ENCODE peak calls at places on chromosome 13, in five cellular contexts. J is H1, N is mesenchymal stem cell, X is neuronal stem cell, E is H9. Y is an unnamed sample.
A peak's percentile ranks its signal among the peaks of the same experiment; 100 is the strongest.

GRCh38 chr13:113907637-113908617 is 44.1 kb upstream of the GAS6 start:
- DNase-seq in J (no peak), E (no peak), X (no peak), N (peak; percentile 64), Y (peak; percentile 65)

GRCh38 chr13:22596157-22596863 is 584.5 kb upstream of the SGCG start:
- DNase-seq in E (no peak), J (no peak), N (no peak), X (no peak), Y (no peak)

GRCh38 chr13:25462301-25463125 is 90.7 kb downstream of the ATP8A2 start:
- DNase-seq in E (no peak), N (no peak), X (no peak), J (no peak), Y (peak; percentile 59)

GRCh38 chr13:113813070-113813748 is 50.7 kb downstream of the GAS6 start:
- DNase-seq in X (no peak), J (no peak), E (no peak), N (no peak), Y (no peak)

GRCh38 chr13:113819731-113820715 is 43.9 kb downstream of the GAS6 start:
- DNase-seq in J (no peak), E (no peak), X (no peak), N (peak; percentile 8), Y (no peak)

GRCh38 chr13:76975863-76976262 is 16.0 kb upstream of the CLN5 start:
- DNase-seq in E (no peak), J (no peak), X (no peak), N (no peak), Y (no peak)

GRCh38 chr13:53254495-53254894 is 225.9 kb downstream of the OLFM4 start:
- DNase-seq in X (no peak), J (no peak), E (peak; percentile 34), N (no peak), Y (peak; percentile 31)

GRCh38 chr13:51804295-51805172 is 571 bp upstream of the DHRS12 start:
- DNase-seq in E (no peak), N (no peak), X (no peak), J (no peak), Y (no peak)

GRCh38 chr13:20157387-20157786 is 3.5 kb downstream of the GJA3 start:
- DNase-seq in J (no peak), E (peak; percentile 8), X (no peak), N (no peak), Y (no peak)

GRCh38 chr13:75175575-75175974 is 306.4 kb downstream of the TBC1D4 start:
- DNase-seq in X (no peak), E (no peak), N (no peak), J (no peak), Y (no peak)

GRCh38 chr13:20633802-20634201 is 66.8 kb downstream of the IFT88 start:
- DNase-seq in E (no peak), X (no peak), J (no peak), N (no peak), Y (peak; percentile 74)

GRCh38 chr13:65287405-65287804 is 1942.7 kb downstream of the PCDH9 start:
- DNase-seq in N (no peak), X (no peak), J (no peak), E (no peak), Y (no peak)

GRCh38 chr13:92842145-92842544 is 384.5 kb upstream of the GPC6 start:
- DNase-seq in J (no peak), X (no peak), E (no peak), N (peak; percentile 70), Y (no peak)

GRCh38 chr13:25771208-25771607 is 280.6 kb downstream of the SHISA2 start:
- DNase-seq in X (no peak), E (no peak), J (no peak), N (peak; percentile 43), Y (peak; percentile 74)

GRCh38 chr13:52348983-52349780 is 56.8 kb downstream of the THSD1 start:
- DNase-seq in J (no peak), E (no peak), N (peak; percentile 28), X (no peak), Y (peak; percentile 56)

GRCh38 chr13:87792878-87793277 is 121.7 kb downstream of the SLITRK5 start:
- DNase-seq in X (no peak), J (no peak), N (no peak), E (peak; percentile 75), Y (no peak)

GRCh38 chr13:97211357-97211756 is 10.8 kb upstream of the MBNL2 start:
- DNase-seq in N (no peak), X (no peak), E (no peak), J (no peak), Y (peak; percentile 63)

GRCh38 chr13:46995874-46996273 is 99.0 kb upstream of the HTR2A start:
- DNase-seq in E (no peak), X (no peak), N (no peak), J (no peak), Y (no peak)

GRCh38 chr13:21012841-21013681 is 48.3 kb downstream of the LATS2 start:
- DNase-seq in N (no peak), J (no peak), E (no peak), X (no peak), Y (no peak)

GRCh38 chr13:31824705-31825512 is 85.6 kb downstream of the RXFP2 start:
- DNase-seq in J (no peak), E (no peak), X (no peak), N (peak; percentile 34), Y (peak; percentile 4)

GRCh38 chr13:23455401-23456185 is 22.1 kb upstream of the SACS start:
- DNase-seq in X (no peak), E (no peak), N (no peak), J (no peak), Y (no peak)

GRCh38 chr13:86020350-86021002 is 221.3 kb upstream of the SLITRK6 start:
- DNase-seq in X (no peak), N (peak; percentile 76), E (no peak), J (no peak), Y (no peak)

GRCh38 chr13:60229708-60230272 is 66.1 kb upstream of the DIAPH3 start:
- DNase-seq in J (no peak), N (peak; percentile 52), X (no peak), E (no peak), Y (no peak)

GRCh38 chr13:90768116-90768515 is 579.4 kb upstream of the MIR17HG start:
- DNase-seq in X (no peak), E (no peak), J (no peak), N (no peak), Y (no peak)

GRCh38 chr13:20405691-20406090 is 120.0 kb downstream of the CRYL1 start:
- DNase-seq in N (no peak), X (peak; percentile 29), J (no peak), E (peak; percentile 69), Y (peak; percentile 71)

GRCh38 chr13:46142692-46143238 is 37.9 kb upstream of the CPB2 start:
- DNase-seq in N (no peak), J (no peak), E (no peak), X (no peak), Y (no peak)

GRCh38 chr13:90846956-90847355 is 500.5 kb upstream of the MIR17HG start:
- DNase-seq in X (no peak), E (no peak), J (no peak), N (no peak), Y (no peak)

GRCh38 chr13:63741029-63741813 is 2325.6 kb upstream of the PCDH20 start:
- DNase-seq in N (no peak), X (no peak), J (no peak), E (peak; percentile 14), Y (no peak)

GRCh38 chr13:36750461-36750860 is 68.6 kb upstream of the RFXAP start:
- DNase-seq in J (no peak), E (no peak), N (no peak), X (no peak), Y (peak; percentile 84)

GRCh38 chr13:31051999-31052398 is 109.7 kb downstream of the HSPH1 start:
- DNase-seq in J (no peak), N (peak; percentile 22), X (no peak), E (peak; percentile 67), Y (no peak)

GRCh38 chr13:97243915-97244820 is 22.0 kb downstream of the MBNL2 start:
- DNase-seq in J (no peak), N (no peak), E (no peak), X (no peak), Y (no peak)

GRCh38 chr13:40692946-40693345 is 26.5 kb upstream of the FOXO1 start:
- DNase-seq in E (no peak), J (no peak), N (no peak), X (no peak), Y (peak; percentile 5)

GRCh38 chr13:48318014-48318713 is 14.6 kb downstream of the RB1 start:
- DNase-seq in E (no peak), J (no peak), X (no peak), N (no peak), Y (peak; percentile 4)

GRCh38 chr13:75699062-75699461 is 62.9 kb downstream of the LMO7 start:
- DNase-seq in X (no peak), N (no peak), E (no peak), J (no peak), Y (no peak)

GRCh38 chr13:87680298-87680697 is 9.1 kb downstream of the SLITRK5 start:
- DNase-seq in X (no peak), E (no peak), N (no peak), J (no peak), Y (peak; percentile 15)

GRCh38 chr13:41842029-41842428 is 118.9 kb downstream of the VWA8 start:
- DNase-seq in J (no peak), X (no peak), N (peak; percentile 39), E (no peak), Y (no peak)

GRCh38 chr13:114339779-114340534 is 25.7 kb downstream of the CHAMP1 start:
- DNase-seq in N (peak; percentile 47), E (no peak), X (no peak), J (no peak), Y (peak; percentile 50)

GRCh38 chr13:106121173-106121754 is 414.2 kb downstream of the EFNB2 start:
- DNase-seq in N (no peak), X (no peak), J (no peak), E (no peak), Y (no peak)

GRCh38 chr13:49859568-49859967 is 67.1 kb upstream of the KPNA3 start:
- DNase-seq in X (no peak), E (no peak), N (peak; percentile 88), J (no peak), Y (peak; percentile 87)
- H3K23ac ChIP-seq in X (no peak overlapping the region), E (no peak overlapping the region), N (no peak overlapping the region), J (no peak overlapping the region), Y (no peak overlapping the region)

DNA sequence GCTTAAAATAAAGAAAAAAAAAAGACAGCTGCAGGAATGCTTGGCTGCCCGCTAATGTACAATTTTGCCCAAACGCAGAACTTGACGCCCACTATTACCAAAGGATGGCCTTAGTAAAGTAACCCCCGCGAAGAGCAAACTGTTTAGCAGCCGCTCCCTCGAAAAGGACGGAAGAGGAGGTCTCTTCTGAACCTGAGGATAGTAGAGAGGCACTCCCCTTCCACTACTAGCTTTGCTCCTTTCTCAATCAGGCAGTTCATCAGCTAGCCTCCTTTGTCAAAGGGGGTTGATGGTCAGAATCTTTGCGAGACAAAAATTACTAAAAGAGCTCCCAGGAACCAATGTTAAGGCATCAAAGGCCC is 556 bp downstream of the CAB39L start:
- DNase-seq in E (no peak), N (no peak), X (peak; percentile 40), J (no peak), Y (no peak)
- H3K23ac ChIP-seq in E (no peak overlapping the region), N (no peak overlapping the region), X (no peak overlapping the region), J (no peak overlapping the region), Y (no peak overlapping the region)

GRCh38 chr13:33206425-33206824 is 79.1 kb downstream of the STARD13 start:
- DNase-seq in X (no peak), E (no peak), N (peak; percentile 18), J (no peak), Y (no peak)
- H3K23ac ChIP-seq in X (no peak overlapping the region), E (no peak overlapping the region), N (no peak overlapping the region), J (no peak overlapping the region), Y (no peak overlapping the region)

GRCh38 chr13:112702341-112702982 is 12.6 kb downstream of the ATP11A start:
- DNase-seq in X (no peak), N (no peak), J (no peak), E (peak; percentile 40), Y (no peak)
- H3K23ac ChIP-seq in X (no peak overlapping the region), N (no peak overlapping the region), J (no peak overlapping the region), E (no peak overlapping the region), Y (no peak overlapping the region)

Y was measured in trophoblast cell.